ENCODE peak calls at places on chromosomes 7 and 10, in six cellular contexts. Z is spleen; Q is endothelial cell of umbilical vein; K is CD8-positive, alpha-beta memory T cell; P is heart left ventricle; B is OCI-LY7. E is an unnamed sample.

GRCh38 chr7:193538-194256 is 1.3 kb downstream of the FAM20C start:
- DNase-seq in K (no peak), Q (peak; percentile 24), Z (no peak), P (no peak), B (no peak), E (peak; percentile 14)

GRCh38 chr7:29488203-29488970 is 75.2 kb upstream of the PRR15 start:
- DNase-seq in B (no peak), Q (no peak), K (no peak), Z (no peak), P (no peak), E (no peak)

GRCh38 chr7:87263537-87263936 is 44.0 kb upstream of the TMEM243 start:
- DNase-seq in Q (no peak), B (no peak), Z (no peak), P (no peak), K (no peak), E (no peak)

GRCh38 chr10:86363184-86363832 is 3.3 kb downstream of the GRID1 start:
- DNase-seq in P (peak; percentile 52), Q (no peak), Z (peak; percentile 75), K (no peak), B (no peak), E (no peak)

GRCh38 chr10:77139145-77139692 is 498.4 kb downstream of the KCNMA1 start:
- DNase-seq in B (no peak), Z (no peak), K (no peak), P (no peak), Q (no peak), E (no peak)

GRCh38 chr7:19464241-19464640 is 244.6 kb downstream of the POLR1F start:
- DNase-seq in B (no peak), K (no peak), P (no peak), Z (no peak), Q (no peak), E (no peak)

GRCh38 chr7:40000734-40001315 is 50.8 kb downstream of the CDK13 start:
- DNase-seq in P (no peak), K (no peak), Q (no peak), Z (no peak), B (no peak), E (no peak)

GRCh38 chr7:18177815-18178660 is 150.4 kb upstream of the PRPS1L1 start:
- DNase-seq in Z (peak; percentile 83), Q (no peak), B (no peak), K (no peak), P (no peak), E (no peak)

GRCh38 chr7:143334244-143334643 is 18.3 kb downstream of the CLCN1 start:
- DNase-seq in B (no peak), Q (no peak), K (no peak), Z (no peak), P (no peak), E (no peak)

GRCh38 chr7:26145236-26145635 is 6.8 kb upstream of the NFE2L3 start:
- DNase-seq in B (no peak), Z (no peak), Q (no peak), P (no peak), K (no peak), E (peak; percentile 55)

GRCh38 chr10:79028456-79029010 is 40.2 kb upstream of the ZMIZ1 start:
- DNase-seq in Q (no peak), Z (peak; percentile 69), B (no peak), P (no peak), K (no peak), E (no peak)
- H3K4me1 ChIP-seq in Q (no peaks in the 10 kb centered on the region), Z (peaks cover 13% of the 10 kb centered on the region), B (peaks cover 8% of the 10 kb centered on the region), P (no peaks in the 10 kb centered on the region), K (peaks cover 43% of the 10 kb centered on the region), E (no peaks in the 10 kb centered on the region)

GRCh38 chr7:130990178-130990832 is 256.3 kb upstream of the KLF14 start:
- DNase-seq in Q (no peak), P (no peak), Z (no peak), K (peak; percentile 45), B (no peak), E (no peak)
- H3K4me1 ChIP-seq in Q (no peaks in the 10 kb centered on the region), P (peaks cover 54% of the 10 kb centered on the region), Z (peaks cover 97% of the 10 kb centered on the region), K (peaks cover 81% of the 10 kb centered on the region), B (no peaks in the 10 kb centered on the region), E (peaks cover 23% of the 10 kb centered on the region)

GRCh38 chr7:47330026-47330425 is 251.9 kb downstream of the TNS3 start:
- DNase-seq in Q (no peak), K (no peak), Z (no peak), B (no peak), P (no peak), E (no peak)
- H3K4me1 ChIP-seq in Q (peaks cover 32% of the 10 kb centered on the region), K (no peaks in the 10 kb centered on the region), Z (peaks cover 57% of the 10 kb centered on the region), B (no peaks in the 10 kb centered on the region), P (peaks cover 25% of the 10 kb centered on the region), E (no peaks in the 10 kb centered on the region)

DNA sequence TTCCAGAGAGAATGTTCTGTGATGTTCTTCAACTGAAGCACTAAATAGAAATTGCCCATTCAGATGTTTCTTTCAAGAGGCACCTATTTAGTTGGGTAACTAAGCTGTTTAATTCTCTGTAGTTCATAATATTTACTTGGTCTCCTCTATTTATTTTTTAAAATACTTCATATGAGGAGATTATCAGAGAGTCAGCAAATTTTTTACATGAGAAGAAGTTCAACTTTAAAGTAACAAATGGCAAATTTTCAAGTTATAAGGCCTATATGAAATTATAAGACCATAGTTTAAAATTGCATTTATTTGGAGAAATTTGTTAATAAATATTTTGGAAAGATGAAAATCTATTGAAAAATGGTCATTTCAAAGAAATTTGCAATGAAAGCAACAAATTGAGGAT is 279.0 kb downstream of the NEBL start:
- DNase-seq in B (no peak), K (no peak), Z (no peak), Q (no peak), P (no peak), E (no peak)
- H3K4me1 ChIP-seq in B (no peaks in the 10 kb centered on the region), K (no peaks in the 10 kb centered on the region), Z (peaks cover 9% of the 10 kb centered on the region), Q (no peaks in the 10 kb centered on the region), P (peaks cover 6% of the 10 kb centered on the region), E (peaks cover 11% of the 10 kb centered on the region)

DNA sequence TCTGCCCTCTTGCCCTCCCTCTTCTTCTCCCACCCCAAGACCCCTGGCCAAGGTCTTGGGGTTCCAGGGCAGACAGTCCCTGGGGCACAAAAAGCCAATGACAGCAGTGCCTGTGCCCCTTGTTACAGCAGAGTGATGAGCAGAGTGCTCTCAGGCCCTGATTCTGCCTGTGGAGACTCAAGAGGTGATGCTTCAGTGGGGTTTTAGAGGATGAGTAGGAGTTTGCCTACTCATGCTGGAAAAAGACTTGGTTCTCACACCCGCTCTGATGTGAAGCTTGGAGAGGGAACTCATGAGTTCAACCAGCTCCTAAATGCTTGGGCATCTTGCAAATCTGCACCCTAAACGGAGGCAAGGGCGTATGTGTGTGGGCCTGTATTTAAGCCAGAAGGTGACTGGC is 58.2 kb downstream of the CAMK2B start:
- DNase-seq in K (no peak), Z (no peak), B (no peak), P (no peak), Q (no peak), E (no peak)
- H3K4me1 ChIP-seq in K (no peaks in the 10 kb centered on the region), Z (no peaks in the 10 kb centered on the region), B (no peaks in the 10 kb centered on the region), P (peaks cover 14% of the 10 kb centered on the region), Q (no peaks in the 10 kb centered on the region), E (no peaks in the 10 kb centered on the region)